ENCODE peak calls at places on chromosomes 3 and 15, in nine cellular contexts. C is progenitor cell of endocrine pancreas, Z is SK-N-SH, K is MCF 10A, V is choroid plexus epithelial cell, S is brain microvascular endothelial cell, B is neural crest cell, X is uterus, W is heart right ventricle. H is an unnamed sample.

GRCh38 chr3:69605849-69606248 is 133.4 kb upstream of the MITF start:
- DNase-seq in C (no peak), Z (no peak), K (no peak), V (no peak), S (no peak), B (no peak), X (no peak), W (no peak), H (no peak)

GRCh38 chr3:194472290-194472920 is 14.4 kb downstream of the ATP13A3 start:
- DNase-seq in C (no peak), Z (peak), K (peak), V (peak), S (peak), B (no peak), X (peak), W (peak), H (no peak)

GRCh38 chr3:138326866-138327595 is 2.6 kb downstream of the NME9 start:
- DNase-seq in C (no peak), Z (no peak), K (no peak), V (no peak), S (no peak), B (no peak), X (no peak), W (no peak), H (no peak)

GRCh38 chr15:37764733-37765191 is 169.7 kb upstream of the TMCO5A start:
- DNase-seq in C (no peak), Z (peak), K (peak), V (peak), S (peak), B (peak), X (no peak), W (no peak), H (no peak)

GRCh38 chr3:119289371-119289770 is 4.8 kb upstream of the ARHGAP31 start:
- DNase-seq in C (no peak), Z (no peak), K (no peak), V (no peak), S (no peak), B (no peak), X (no peak), W (no peak), H (no peak)

GRCh38 chr15:75229191-75230015 is 27.7 kb downstream of the C15orf39 start:
- DNase-seq in C (no peak), Z (no peak), K (no peak), V (peak), S (peak), B (no peak), X (no peak), W (no peak), H (no peak)

GRCh38 chr3:149879872-149880271 is 66.9 kb downstream of the RNF13 start:
- DNase-seq in C (no peak), Z (peak), K (peak), V (peak), S (peak), B (peak), X (peak), W (peak), H (no peak)

GRCh38 chr15:48031466-48031865 is 89.3 kb upstream of the SLC24A5 start:
- DNase-seq in C (no peak), Z (peak), K (no peak), V (no peak), S (no peak), B (no peak), X (no peak), W (no peak), H (no peak)

GRCh38 chr3:121165397-121165837 is 257.4 kb downstream of the STXBP5L start:
- DNase-seq in C (no peak), Z (no peak), K (no peak), V (no peak), S (no peak), B (no peak), X (no peak), W (no peak), H (no peak)

GRCh38 chr3:82386656-82387055 is 625.2 kb upstream of the GBE1 start:
- DNase-seq in C (no peak), Z (no peak), K (no peak), V (peak), S (no peak), B (no peak), X (no peak), W (no peak), H (no peak)

GRCh38 chr15:67826717-67827560 is 1.6 kb downstream of the SKOR1 start:
- DNase-seq in C (no peak), Z (peak), K (no peak), V (no peak), S (no peak), B (no peak), X (no peak), W (no peak), H (no peak)

GRCh38 chr15:80875568-80875967 is 96.4 kb downstream of the CEMIP start:
- DNase-seq in C (no peak), Z (no peak), K (no peak), V (no peak), S (no peak), B (peak), X (no peak), W (peak), H (no peak)

GRCh38 chr3:152258448-152259302 is 10.1 kb upstream of the MBNL1 start:
- DNase-seq in C (no peak), Z (no peak), K (peak), V (peak), S (peak), B (no peak), X (peak), W (peak), H (peak)

GRCh38 chr3:128620268-128620691 is 30.3 kb downstream of the RPN1 start:
- DNase-seq in C (no peak), Z (no peak), K (no peak), V (no peak), S (no peak), B (no peak), X (no peak), W (no peak), H (no peak)

GRCh38 chr15:90266061-90266431 is 574 bp downstream of the NGRN start:
- DNase-seq in C (no peak), Z (peak), K (peak), V (peak), S (peak), B (peak), X (no peak), W (peak), H (no peak)

GRCh38 chr15:29968099-29968892 is 114.5 kb upstream of the GOLGA8J start:
- DNase-seq in C (peak), Z (peak), K (no peak), V (no peak), S (no peak), B (peak), X (no peak), W (no peak), H (peak)

DNA sequence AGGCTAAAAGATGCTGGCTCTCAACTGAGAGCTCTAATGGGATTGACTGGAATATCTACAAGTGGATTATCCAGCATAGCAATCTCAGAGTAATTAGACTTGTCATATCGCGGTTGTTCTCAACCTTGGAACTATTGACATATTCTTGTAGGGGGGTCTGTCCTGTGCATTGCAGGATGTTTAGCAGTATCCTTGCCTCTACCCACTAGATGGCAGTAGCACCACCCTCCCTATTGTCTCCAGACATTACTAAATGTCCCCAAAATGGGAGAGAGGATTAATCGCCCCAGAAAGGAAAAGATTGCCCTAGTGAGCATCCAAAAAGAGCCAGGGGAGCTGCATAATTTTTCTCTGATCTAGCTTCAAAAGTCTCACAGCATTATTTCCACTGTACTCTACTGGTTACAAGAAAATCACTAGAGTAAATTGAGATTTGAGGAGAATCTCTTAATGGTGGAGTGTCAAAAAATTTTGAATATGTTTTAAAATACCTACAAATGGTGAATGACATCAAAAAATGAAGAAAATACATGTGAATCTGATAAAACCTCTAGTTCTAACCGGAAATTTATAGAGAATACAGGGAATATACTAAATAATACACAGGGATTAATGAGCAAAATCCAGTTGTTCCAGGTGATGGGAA is 388.2 kb upstream of the AGTR1 start:
- DNase-seq in C (no peak), Z (peak), K (peak), V (peak), S (peak), B (peak), X (no peak), W (no peak), H (no peak)
- TF ChIP-seq CTCF in C (peak), Z (peak), K (peak), V (peak), S (peak), B (peak), X (peak), W (peak), H (peak)

GRCh38 chr15:60889006-60889405 is 340.1 kb downstream of the RORA start:
- DNase-seq in C (no peak), Z (no peak), K (no peak), V (no peak), S (no peak), B (no peak), X (no peak), W (no peak), H (no peak)
- TF ChIP-seq CTCF in C (no peak), Z (no peak), K (no peak), V (no peak), S (no peak), B (no peak), X (no peak), W (no peak), H (no peak)

GRCh38 chr3:124483915-124484470 is 246.3 kb upstream of the UMPS start:
- DNase-seq in C (no peak), Z (no peak), K (peak), V (peak), S (no peak), B (no peak), X (no peak), W (no peak), H (no peak)

GRCh38 chr3:124491875-124492274 is 238.4 kb upstream of the UMPS start:
- DNase-seq in C (no peak), Z (no peak), K (no peak), V (no peak), S (no peak), B (no peak), X (no peak), W (no peak), H (no peak)

GRCh38 chr3:124491098-124491497 is 239.2 kb upstream of the UMPS start:
- DNase-seq in C (no peak), Z (no peak), K (no peak), V (no peak), S (no peak), B (no peak), X (no peak), W (no peak), H (no peak)

GRCh38 chr3:124489506-124489905 is 240.7 kb upstream of the UMPS start:
- DNase-seq in C (no peak), Z (no peak), K (no peak), V (no peak), S (no peak), B (no peak), X (no peak), W (no peak), H (no peak)

DNA sequence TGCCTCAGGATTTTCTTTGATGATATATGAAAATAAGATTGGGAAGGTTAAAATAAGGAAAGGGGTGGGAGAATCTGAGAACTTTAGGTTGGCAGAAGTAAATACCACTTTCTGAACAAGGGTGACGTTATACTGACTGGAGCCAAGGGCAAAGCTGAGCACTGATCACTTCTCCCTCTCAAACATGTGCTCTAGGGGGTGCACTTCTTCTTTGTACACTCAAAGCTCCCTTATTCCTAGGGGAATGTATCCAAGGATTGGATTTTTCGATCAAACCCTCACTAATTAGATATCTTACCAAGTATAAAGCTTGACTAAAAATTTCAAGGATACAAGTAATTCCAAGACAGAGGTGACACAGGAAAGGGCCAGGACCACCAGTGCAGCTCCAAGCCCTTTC is 243.9 kb upstream of the UMPS start:
- DNase-seq in C (no peak), Z (no peak), K (peak), V (peak), S (no peak), B (no peak), X (no peak), W (no peak), H (no peak)
- TF ChIP-seq CTCF in C (peak), Z (peak), K (peak), V (no peak), S (peak), B (no peak), X (no peak), W (no peak), H (no peak)

DNA sequence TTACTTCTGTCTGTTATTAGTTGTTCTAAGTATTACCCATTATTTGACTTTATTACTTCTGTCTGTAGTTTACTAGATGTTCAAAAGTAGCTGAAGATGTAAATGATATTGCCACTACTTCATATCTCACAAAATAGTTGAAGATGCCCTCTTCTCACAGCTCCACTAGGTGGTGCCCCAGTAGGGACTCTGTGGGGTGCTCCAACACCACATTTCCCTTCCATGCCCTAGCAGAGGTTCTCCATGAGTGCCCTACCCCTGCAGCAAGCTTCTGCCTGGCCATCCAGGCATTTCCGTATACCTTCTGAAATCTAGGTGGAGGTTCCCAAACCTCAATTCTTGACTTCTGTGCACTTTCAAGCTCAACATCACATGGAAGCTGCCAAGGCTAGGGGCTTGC is 80.8 kb downstream of the KCNH8 start:
- DNase-seq in C (no peak), Z (no peak), K (peak), V (no peak), S (no peak), B (no peak), X (no peak), W (no peak), H (no peak)
- TF ChIP-seq CTCF in C (no peak), Z (peak), K (no peak), V (no peak), S (no peak), B (no peak), X (no peak), W (no peak), H (no peak)

DNA sequence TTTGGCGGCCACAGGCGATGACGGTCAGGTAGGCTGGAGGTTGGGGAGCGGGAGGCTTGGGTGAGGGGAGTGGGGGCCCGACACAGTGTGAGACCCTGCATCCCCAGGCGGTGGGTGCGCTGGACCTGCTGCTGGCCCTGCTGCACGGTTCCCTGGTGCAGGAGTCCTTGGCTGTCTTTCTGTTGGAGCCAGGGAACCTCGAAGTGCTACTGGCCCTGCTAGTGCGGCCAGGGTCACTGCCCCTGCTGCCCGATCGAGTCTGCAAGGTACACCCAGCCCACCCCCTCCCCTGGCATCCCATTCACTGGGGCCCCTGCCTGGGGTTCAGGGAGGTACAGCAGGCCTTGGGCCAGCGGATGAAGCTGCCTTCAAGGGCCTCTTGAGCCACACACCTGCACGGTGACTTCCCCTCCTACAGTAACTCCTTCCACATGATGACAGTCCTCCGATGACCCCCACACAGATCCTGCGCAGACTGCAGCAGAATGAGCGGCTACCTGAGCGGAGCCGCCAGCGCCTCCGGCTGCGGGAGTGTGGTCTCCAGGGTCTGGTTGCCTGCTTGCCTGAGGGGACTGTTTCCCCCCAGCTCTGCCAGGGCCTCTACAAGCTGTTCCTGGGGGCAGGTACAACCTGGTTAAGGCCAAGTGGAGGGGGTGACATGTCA is 19.5 kb downstream of the NBEAL2 start:
- DNase-seq in C (no peak), Z (no peak), K (no peak), V (no peak), S (no peak), B (no peak), X (no peak), W (no peak), H (no peak)
- TF ChIP-seq CTCF in C (no peak), Z (no peak), K (no peak), V (no peak), S (no peak), B (peak), X (no peak), W (no peak), H (no peak)

DNA sequence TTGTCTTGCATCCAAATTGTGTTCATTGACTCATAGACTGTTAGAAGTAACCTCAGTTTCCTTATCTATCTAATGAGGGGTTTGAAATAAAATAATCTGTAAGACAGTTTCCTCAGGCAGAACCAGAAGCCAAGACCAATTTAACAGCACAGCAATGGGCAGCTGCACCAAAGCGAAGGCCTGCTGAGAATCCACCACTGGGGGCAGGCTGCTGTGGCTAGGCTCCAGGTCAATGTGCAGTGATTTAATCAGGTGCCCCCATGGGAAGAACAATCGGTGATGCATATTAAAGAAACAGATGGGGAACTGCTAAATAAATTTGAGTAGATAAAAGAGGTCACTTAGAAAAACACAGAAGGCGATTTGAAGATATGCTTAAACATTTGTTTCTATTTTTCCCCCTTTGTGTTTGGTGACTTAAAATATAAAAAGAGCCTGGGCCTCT is 28.0 kb upstream of the TMOD3 start:
- DNase-seq in C (no peak), Z (peak), K (peak), V (peak), S (peak), B (peak), X (no peak), W (peak), H (peak)
- TF ChIP-seq CTCF in C (peak), Z (peak), K (peak), V (peak), S (peak), B (peak), X (no peak), W (peak), H (peak)

DNA sequence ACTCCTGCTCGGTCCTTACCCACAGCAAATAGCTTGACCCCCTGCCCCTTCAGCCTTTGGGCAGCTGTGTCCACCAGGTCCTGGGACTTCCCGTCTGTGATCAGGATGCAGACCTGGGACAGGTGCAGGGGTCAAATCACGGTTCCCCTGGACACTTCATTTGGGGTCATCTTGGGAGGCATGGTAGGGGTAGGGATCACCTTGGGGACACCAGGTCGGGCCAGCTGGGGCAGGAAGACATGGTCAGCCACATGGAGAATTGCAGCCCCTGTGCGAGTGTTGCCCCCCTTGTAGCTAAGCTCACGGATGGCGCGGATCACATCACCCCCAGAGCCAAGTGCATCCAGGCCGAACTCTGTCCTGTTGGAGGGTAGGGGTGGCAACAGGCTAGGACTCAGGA is 1.8 kb downstream of the COL7A1 start:
- DNase-seq in C (no peak), Z (no peak), K (no peak), V (no peak), S (no peak), B (no peak), X (no peak), W (no peak), H (no peak)
- TF ChIP-seq CTCF in C (no peak), Z (no peak), K (no peak), V (no peak), S (no peak), B (no peak), X (no peak), W (no peak), H (no peak)

DNA sequence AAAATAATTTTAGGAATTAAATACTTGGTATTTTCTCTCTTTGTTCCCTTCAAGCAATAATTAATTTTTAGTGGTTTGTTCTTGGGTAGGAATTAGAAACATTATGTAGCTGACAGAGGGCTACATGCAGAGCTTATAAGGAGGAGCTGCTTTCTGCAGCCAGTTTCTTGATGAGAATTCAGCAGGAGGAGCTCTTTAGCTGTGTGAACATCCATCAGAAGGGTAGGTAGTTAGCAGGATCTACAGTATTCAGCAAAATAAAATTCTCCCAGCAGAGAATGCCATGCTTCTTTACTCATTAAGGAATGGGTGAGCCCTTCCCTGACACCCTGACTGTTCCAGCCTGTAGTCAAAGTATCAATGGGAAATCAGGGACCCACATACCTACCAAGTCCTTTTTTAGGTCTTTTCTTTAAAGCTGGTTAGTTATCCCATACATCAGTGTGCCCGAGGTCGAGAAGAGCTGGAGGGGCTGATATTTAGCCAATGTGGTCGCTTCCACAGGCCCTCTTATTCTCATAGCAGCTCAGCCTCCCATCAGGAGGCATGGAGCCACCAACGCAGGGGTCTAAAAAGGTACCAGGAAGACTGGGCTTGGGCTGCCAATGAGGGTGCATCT is 54.0 kb downstream of the KCNAB1 start:
- DNase-seq in C (no peak), Z (peak), K (peak), V (peak), S (peak), B (no peak), X (no peak), W (no peak), H (no peak)
- TF ChIP-seq CTCF in C (peak), Z (peak), K (peak), V (peak), S (peak), B (no peak), X (peak), W (no peak), H (peak)